ENCODE peak calls at places on chromosomes 16 and 17, in five cellular contexts. O is PC-3, D is left lung, E is skeletal muscle cell, L is AG09309. K is an unnamed sample.

GRCh38 chr16:54602666-54603065 is 316.1 kb upstream of the IRX3 start:
- DNase-seq in D (no peak), E (no peak), L (no peak), O (no peak), K (no peak)

GRCh38 chr17:82787081-82787848 is 35.4 kb downstream of the TBCD start:
- DNase-seq in L (peak), D (peak), E (peak), O (no peak), K (peak)

GRCh38 chr17:41579484-41580243 is 7.0 kb downstream of the KRT14 start:
- DNase-seq in D (no peak), E (peak), O (peak), L (peak), K (peak)

GRCh38 chr17:49570540-49571242 is 5.0 kb upstream of the NXPH3 start:
- DNase-seq in O (no peak), D (no peak), E (no peak), L (no peak), K (no peak)

GRCh38 chr17:82734987-82735866 is at the start of gene FN3K:
- DNase-seq in O (peak), E (peak), L (peak), D (peak), K (peak)

GRCh38 chr16:82810077-82810476 is 183.3 kb downstream of the CDH13 start:
- DNase-seq in L (no peak), D (no peak), E (no peak), O (no peak), K (no peak)

GRCh38 chr16:83420206-83420760 is 387.5 kb upstream of the HSBP1 start:
- DNase-seq in D (no peak), O (peak), E (peak), L (no peak), K (peak)

GRCh38 chr17:82180776-82181528 is 31.7 kb downstream of the CCDC57 start:
- DNase-seq in O (no peak), D (peak), E (no peak), L (no peak), K (no peak)

GRCh38 chr16:19765860-19766553 is 47.9 kb downstream of the IQCK start:
- DNase-seq in O (no peak), E (no peak), D (no peak), L (no peak), K (no peak)

GRCh38 chr17:79792984-79793923 is 3.6 kb downstream of the CBX8 start:
- DNase-seq in D (peak), E (no peak), O (no peak), L (peak), K (no peak)

GRCh38 chr17:52383493-52384100 is 225.1 kb upstream of the CA10 start:
- DNase-seq in D (no peak), O (peak), E (no peak), L (no peak), K (peak)

GRCh38 chr17:45091778-45092425 is 30.8 kb downstream of the NMT1 start:
- DNase-seq in L (no peak), O (peak), D (no peak), E (no peak), K (no peak)

GRCh38 chr17:79875511-79875910 is 36.3 kb upstream of the CBX4 start:
- DNase-seq in L (no peak), D (no peak), O (peak), E (no peak), K (peak)

DNA sequence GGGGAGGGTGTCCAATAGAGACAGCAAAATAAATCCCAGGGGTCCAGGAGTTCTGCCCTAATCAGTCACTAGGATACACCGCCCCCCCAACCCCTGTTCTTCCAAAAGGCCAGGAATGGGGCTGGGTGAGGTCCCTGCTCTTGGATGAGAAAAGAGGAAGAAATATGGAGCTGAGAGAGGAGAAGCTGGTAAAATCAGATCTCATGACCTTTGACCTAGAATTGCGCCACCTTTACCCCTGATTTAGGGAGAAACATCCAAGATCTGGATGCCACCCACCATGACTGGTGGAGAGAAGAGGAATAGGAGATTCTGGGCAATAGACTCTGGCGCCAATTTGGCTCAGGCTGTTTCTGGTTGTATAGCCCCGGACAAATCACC is 707 bp upstream of the CACNB1 start:
- DNase-seq in D (no peak), L (no peak), E (no peak), O (no peak), K (no peak)
- H3K4me3 ChIP-seq in D (no peak), L (peak), E (peak), O (peak), K (no peak)

GRCh38 chr16:66512589-66513404 is 37.1 kb downstream of the TK2 start:
- DNase-seq in D (peak), O (peak), E (no peak), L (no peak), K (no peak)
- H3K4me3 ChIP-seq in D (no peak), O (peak), E (no peak), L (no peak), K (no peak)

GRCh38 chr16:51149251-51149661 is 1.8 kb downstream of the SALL1 start:
- DNase-seq in D (no peak), O (no peak), E (no peak), L (no peak), K (no peak)
- H3K4me3 ChIP-seq in D (no peak), O (no peak), E (peak), L (peak), K (no peak)

GRCh38 chr17:34637548-34638525 is 58.5 kb downstream of the TMEM132E start:
- DNase-seq in E (peak), D (peak), O (peak), L (peak), K (peak)
- H3K4me3 ChIP-seq in E (peak), D (peak), O (no peak), L (peak), K (peak)

GRCh38 chr17:77449373-77449907 is 308.7 kb downstream of the SEC14L1 start:
- DNase-seq in E (no peak), L (no peak), O (no peak), D (peak), K (no peak)

GRCh38 chr17:77451271-77451893 is 310.6 kb downstream of the SEC14L1 start:
- DNase-seq in E (no peak), D (peak), O (no peak), L (no peak), K (peak)

GRCh38 chr17:77451894-77452852 is 311.4 kb downstream of the SEC14L1 start:
- DNase-seq in L (no peak), O (no peak), D (peak), E (no peak), K (peak)

GRCh38 chr17:77450742-77451270 is 310.0 kb downstream of the SEC14L1 start:
- DNase-seq in O (no peak), D (no peak), E (no peak), L (no peak), K (no peak)

GRCh38 chr17:77449908-77450741 is 309.4 kb downstream of the SEC14L1 start:
- DNase-seq in L (no peak), O (peak), E (no peak), D (peak), K (peak)
- H3K4me3 ChIP-seq in L (no peak), O (no peak), E (peak), D (peak), K (peak)

GRCh38 chr17:13038931-13039665 is 21.3 kb upstream of the ELAC2 start:
- DNase-seq in D (no peak), E (no peak), O (no peak), L (no peak), K (no peak)

GRCh38 chr17:13046361-13046760 is 28.5 kb upstream of the ELAC2 start:
- DNase-seq in D (no peak), O (no peak), E (no peak), L (no peak), K (no peak)

GRCh38 chr17:13047016-13047415 is 29.2 kb upstream of the ELAC2 start:
- DNase-seq in O (no peak), L (no peak), E (no peak), D (no peak), K (no peak)

GRCh38 chr17:13044713-13045112 is 26.9 kb upstream of the ELAC2 start:
- DNase-seq in O (no peak), D (no peak), E (no peak), L (no peak), K (no peak)
- H3K4me3 ChIP-seq in O (no peak), D (no peak), E (no peak), L (no peak), K (no peak)

DNA sequence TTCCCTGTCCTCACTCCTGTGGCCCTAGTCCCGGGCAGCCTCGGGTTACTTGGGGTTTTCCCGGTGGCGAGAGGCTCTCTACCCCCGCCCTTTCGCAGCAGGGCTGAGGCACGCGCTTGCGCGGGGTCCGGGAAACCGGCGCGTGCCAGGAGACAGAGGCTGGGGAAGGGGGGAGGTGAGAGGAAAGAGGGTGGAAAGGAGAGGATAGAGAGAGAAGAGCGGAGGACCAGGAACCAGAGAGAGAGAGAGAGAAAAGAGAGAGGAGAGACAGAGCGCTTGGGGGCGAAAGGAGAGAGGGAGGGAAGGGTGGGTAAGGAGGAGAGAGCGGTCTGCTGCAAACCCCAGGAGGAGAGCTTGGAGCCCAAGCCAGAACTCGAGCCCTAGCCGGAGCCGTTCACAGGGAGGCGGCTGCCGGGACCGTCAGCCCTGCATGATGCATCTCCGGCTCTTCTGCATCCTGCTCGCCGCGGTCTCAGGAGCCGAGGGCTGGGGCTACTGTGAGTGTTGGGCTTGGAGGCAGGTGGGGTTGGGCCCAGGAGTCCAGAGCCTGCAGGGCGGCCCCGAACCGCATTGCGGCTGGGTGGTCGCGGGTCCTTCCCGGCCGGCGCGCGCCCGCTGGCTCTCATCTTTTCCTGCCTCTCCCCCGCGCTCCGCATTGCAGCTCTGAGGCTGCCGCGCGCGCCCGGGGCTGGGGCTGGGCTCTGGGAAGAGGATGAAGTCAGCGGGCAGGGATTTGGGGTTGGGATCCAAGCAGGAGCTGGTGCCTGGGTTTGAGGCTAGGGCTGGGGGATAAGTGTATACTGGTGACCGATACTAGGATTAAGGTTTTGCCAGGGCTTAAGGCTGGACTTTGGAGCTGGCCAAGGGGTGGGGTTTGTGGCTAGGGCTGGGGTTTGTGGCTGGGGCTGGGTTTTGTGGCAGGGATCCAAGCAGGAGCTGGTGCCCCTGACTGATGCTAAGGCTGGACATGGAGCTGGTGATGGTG is at the start of gene CNTNAP1:
- DNase-seq in O (peak), E (no peak), D (peak), L (no peak), K (peak)
- H3K4me3 ChIP-seq in O (peak), E (peak), D (peak), L (peak), K (peak)

GRCh38 chr17:63820963-63821561 is 6.2 kb upstream of the PSMC5 start:
- DNase-seq in D (no peak), L (no peak), E (no peak), O (no peak), K (no peak)

GRCh38 chr17:63821809-63822208 is 5.4 kb upstream of the PSMC5 start:
- DNase-seq in L (no peak), E (no peak), D (no peak), O (no peak), K (no peak)

GRCh38 chr17:63817736-63818385 is 9.4 kb upstream of the PSMC5 start:
- DNase-seq in L (no peak), D (no peak), O (no peak), E (no peak), K (no peak)

GRCh38 chr17:63819131-63819530 is 8.1 kb upstream of the PSMC5 start:
- DNase-seq in D (no peak), O (no peak), E (no peak), L (no peak), K (no peak)

GRCh38 chr17:63819585-63820537 is 7.4 kb upstream of the PSMC5 start:
- DNase-seq in L (no peak), E (no peak), O (no peak), D (no peak), K (no peak)
- H3K4me3 ChIP-seq in L (no peak), E (no peak), O (no peak), D (no peak), K (no peak)

DNA sequence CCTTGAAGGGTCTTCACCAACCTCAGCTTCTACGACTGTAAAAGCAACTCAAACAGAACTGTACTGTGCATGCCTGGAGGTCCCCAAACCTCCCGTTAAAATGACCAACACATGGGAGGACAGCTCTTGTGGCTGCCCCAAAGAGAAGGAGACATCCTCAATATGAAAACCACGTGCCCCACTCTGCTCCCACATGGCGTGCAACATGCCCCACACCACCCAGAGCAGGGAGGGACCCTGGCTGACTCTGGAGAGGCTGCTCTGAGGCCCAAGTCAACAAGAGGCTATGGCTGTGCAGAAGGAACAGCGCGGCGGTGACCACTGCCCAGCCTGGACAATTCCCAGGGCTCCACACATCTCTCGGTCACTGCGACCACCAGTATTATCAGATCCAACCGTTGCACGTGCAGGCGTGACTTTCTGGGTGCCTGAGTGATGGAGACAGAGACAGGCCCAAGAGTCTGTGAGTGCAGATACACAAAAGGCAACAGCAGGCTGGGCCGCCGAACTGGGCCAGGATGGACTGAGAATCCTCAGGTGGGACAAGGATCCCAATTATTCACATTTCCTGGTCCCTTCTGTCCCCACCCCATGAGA is 1.4 kb downstream of the PLD6 start:
- DNase-seq in O (no peak), L (no peak), D (peak), E (no peak), K (no peak)
- H3K4me3 ChIP-seq in O (peak), L (peak), D (peak), E (peak), K (no peak)